ENCODE peak calls at places on chromosomes 4 and X, in ten cellular contexts. F is globus pallidus; T is T-cell; X is prostate gland; A is AG10803; J is AG04449; K is lung; V is activated naive CD4-positive, alpha-beta T cell; P is posterior cingulate gyrus; G is mammary epithelial cell. N is an unnamed sample.

GRCh38 chr4:153704522-153704921 is 20.4 kb downstream of the TLR2 start:
- DNase-seq in F (no peak), T (no peak), X (no peak), A (no peak), J (no peak), K (no peak), V (no peak), P (peak), G (no peak), N (no peak)

GRCh38 chr4:14726441-14727405 is 275.6 kb upstream of the CPEB2 start:
- DNase-seq in F (no peak), T (no peak), X (peak), A (no peak), J (no peak), K (no peak), V (no peak), P (no peak), G (peak), N (no peak)

GRCh38 chr4:78753091-78753490 is 23.1 kb upstream of the BMP2K start:
- DNase-seq in F (no peak), T (no peak), X (no peak), A (no peak), J (no peak), K (no peak), V (no peak), P (no peak), G (no peak), N (no peak)

GRCh38 chrX:71492086-71493065 is 40.5 kb upstream of the OGT start:
- DNase-seq in F (no peak), T (peak), X (peak), A (peak), J (no peak), K (peak), V (no peak), P (peak), G (peak), N (peak)

GRCh38 chr4:74539043-74539790 is 94.3 kb downstream of the AREG start:
- DNase-seq in F (no peak), T (no peak), X (no peak), A (no peak), J (no peak), K (no peak), V (no peak), P (no peak), G (peak), N (no peak)

GRCh38 chrX:101478366-101478765 is 6.9 kb upstream of the ARMCX4 start:
- DNase-seq in F (no peak), T (no peak), X (no peak), A (peak), J (no peak), K (no peak), V (no peak), P (no peak), G (no peak), N (no peak)

GRCh38 chrX:116317409-116317808 is 119.0 kb upstream of the SLC6A14 start:
- DNase-seq in F (peak), T (no peak), X (no peak), A (peak), J (no peak), K (peak), V (no peak), P (peak), G (peak), N (peak)

GRCh38 chr4:176309046-176309445 is 10.7 kb upstream of the SPCS3 start:
- DNase-seq in F (no peak), T (no peak), X (no peak), A (no peak), J (no peak), K (no peak), V (no peak), P (no peak), G (no peak), N (no peak)

GRCh38 chr4:38237139-38237538 is 276.9 kb downstream of the PTTG2 start:
- DNase-seq in F (no peak), T (no peak), X (no peak), A (peak), J (peak), K (no peak), V (no peak), P (no peak), G (peak), N (no peak)

GRCh38 chrX:70549429-70549828 is 104.8 kb downstream of the DLG3 start:
- DNase-seq in F (no peak), T (no peak), X (no peak), A (no peak), J (no peak), K (no peak), V (no peak), P (no peak), G (no peak), N (no peak)

GRCh38 chrX:9746148-9746880 is 19.3 kb downstream of the GPR143 start:
- DNase-seq in F (no peak), T (no peak), X (no peak), A (peak), J (no peak), K (no peak), V (no peak), P (no peak), G (peak), N (no peak)

GRCh38 chrX:28586291-28586690 is 955 bp upstream of the IL1RAPL1 start:
- DNase-seq in F (no peak), T (no peak), X (no peak), A (no peak), J (no peak), K (no peak), V (no peak), P (peak), G (no peak), N (peak)

N was measured in retina.